ENCODE peak calls at places on chromosomes 6 and 20, in six cellular contexts. K, Y, T, R, G and A are unnamed samples.

GRCh38 chr6:158545043-158545966 is 14.6 kb upstream of the TMEM181 start:
- DNase-seq in T (no peak), K (no peak), R (no peak), Y (no peak), G (no peak), A (peak)

GRCh38 chr6:128494440-128494839 is 26.0 kb downstream of the PTPRK start:
- DNase-seq in G (no peak), Y (no peak), R (no peak), K (no peak), T (no peak), A (no peak)

GRCh38 chr6:18551228-18551627 is 164.1 kb downstream of the RNF144B start:
- DNase-seq in K (no peak), R (no peak), G (no peak), Y (no peak), T (peak), A (no peak)

GRCh38 chr6:167394820-167395219 is 69.9 kb downstream of the TTLL2 start:
- DNase-seq in Y (no peak), T (no peak), K (no peak), G (no peak), R (no peak), A (no peak)

GRCh38 chr20:1500496-1500895 is 9.3 kb upstream of the SIRPB2 start:
- DNase-seq in R (no peak), K (no peak), T (no peak), Y (no peak), G (no peak), A (no peak)

GRCh38 chr6:163341224-163341623 is 73.3 kb upstream of the QKI start:
- DNase-seq in Y (no peak), K (no peak), T (no peak), R (no peak), G (no peak), A (no peak)

GRCh38 chr6:51619042-51619799 is 468.2 kb downstream of the PKHD1 start:
- DNase-seq in Y (no peak), R (no peak), G (no peak), K (no peak), T (no peak), A (peak)

GRCh38 chr20:41182296-41183212 is 45.2 kb downstream of the PLCG1 start:
- DNase-seq in G (no peak), K (no peak), T (no peak), R (no peak), Y (peak), A (no peak)

GRCh38 chr20:36246410-36246809 is 10.1 kb downstream of the AAR2 start:
- DNase-seq in R (no peak), Y (no peak), T (no peak), G (no peak), K (no peak), A (no peak)

GRCh38 chr6:92777146-92777740 is 642.1 kb downstream of the EPHA7 start:
- DNase-seq in T (no peak), G (no peak), Y (no peak), K (no peak), R (no peak), A (no peak)

GRCh38 chr6:31580807-31581437 is 1.3 kb downstream of the LTB start:
- DNase-seq in R (peak), Y (peak), K (peak), G (peak), T (peak), A (peak)

GRCh38 chr6:137011406-137011805 is 33.4 kb downstream of the IL20RA start:
- DNase-seq in R (no peak), G (no peak), T (no peak), K (no peak), Y (no peak), A (no peak)

GRCh38 chr6:53793318-53793975 is 1.4 kb upstream of the LRRC1 start:
- DNase-seq in T (peak), G (peak), K (peak), Y (no peak), R (no peak), A (peak)

GRCh38 chr6:42141603-42142117 is 760 bp downstream of the C6orf132 start:
- DNase-seq in T (no peak), R (no peak), Y (no peak), K (no peak), G (no peak), A (no peak)

GRCh38 chr6:19921821-19922220 is 84.7 kb downstream of the ID4 start:
- DNase-seq in G (peak), K (no peak), T (no peak), R (no peak), Y (no peak), A (no peak)

GRCh38 chr6:12258191-12258590 is 32.0 kb upstream of the EDN1 start:
- DNase-seq in Y (no peak), K (no peak), R (no peak), G (no peak), T (no peak), A (no peak)

GRCh38 chr6:21500894-21501293 is 92.7 kb upstream of the SOX4 start:
- DNase-seq in R (no peak), K (no peak), G (no peak), T (no peak), Y (no peak), A (no peak)

GRCh38 chr20:2130062-2130591 is 28.5 kb downstream of the STK35 start:
- DNase-seq in Y (no peak), R (no peak), T (no peak), K (no peak), G (no peak), A (no peak)

GRCh38 chr6:26388441-26388840 is 5.5 kb downstream of the BTN2A2 start:
- DNase-seq in Y (no peak), T (peak), R (no peak), G (no peak), K (no peak), A (no peak)

GRCh38 chr6:23927935-23928334 is 198.1 kb upstream of the NRSN1 start:
- DNase-seq in G (no peak), R (no peak), T (no peak), K (no peak), Y (no peak), A (no peak)

GRCh38 chr6:109867009-109867969 is 110.8 kb upstream of the GPR6 start:
- DNase-seq in T (no peak), Y (no peak), G (no peak), R (no peak), K (no peak), A (no peak)

GRCh38 chr20:38337561-38338140 is 8.6 kb upstream of the LBP start:
- DNase-seq in R (no peak), G (peak), K (peak), Y (no peak), T (peak), A (peak)

GRCh38 chr6:30902709-30903108 is 5.3 kb upstream of the GTF2H4 start:
- DNase-seq in G (no peak), Y (no peak), R (no peak), K (no peak), T (no peak), A (peak)

GRCh38 chr6:155483858-155484257 is 28.2 kb upstream of the NOX3 start:
- DNase-seq in G (no peak), T (no peak), R (no peak), Y (no peak), K (no peak), A (no peak)

GRCh38 chr6:156060013-156060412 is 604.4 kb upstream of the NOX3 start:
- DNase-seq in G (no peak), K (no peak), Y (peak), T (no peak), R (no peak), A (no peak)

GRCh38 chr20:50248104-50248631 is 57.5 kb downstream of the CEBPB start:
- DNase-seq in R (no peak), Y (no peak), K (peak), G (no peak), T (peak), A (peak)

GRCh38 chr6:89144358-89145041 is 1.4 kb upstream of the PM20D2 start:
- DNase-seq in Y (no peak), G (no peak), T (no peak), K (no peak), R (no peak), A (no peak)

GRCh38 chr6:138334000-138334399 is 43.7 kb upstream of the SMIM28 start:
- DNase-seq in R (no peak), K (no peak), G (no peak), T (no peak), Y (no peak), A (no peak)

GRCh38 chr6:159906400-159906799 is 15.6 kb downstream of the MAS1 start:
- DNase-seq in R (no peak), G (no peak), T (no peak), K (no peak), Y (no peak), A (no peak)

GRCh38 chr6:129108337-129108736 is 225.4 kb downstream of the LAMA2 start:
- DNase-seq in G (no peak), K (no peak), R (no peak), Y (no peak), T (no peak), A (no peak)

GRCh38 chr6:6379573-6379972 is 59.1 kb upstream of the F13A1 start:
- DNase-seq in Y (no peak), T (no peak), G (no peak), K (no peak), R (no peak), A (no peak)

GRCh38 chr20:34970193-34971037 is 14.7 kb downstream of the MYH7B start:
- DNase-seq in Y (no peak), K (no peak), G (no peak), T (no peak), R (no peak), A (no peak)

GRCh38 chr20:25750765-25751696 is 54.4 kb upstream of the ZNF337 start:
- DNase-seq in K (no peak), T (peak), G (no peak), Y (peak), R (peak), A (peak)